ENCODE peak calls at places on chromosomes 11 and 22, in seven cellular contexts. F is naive thymus-derived CD8-positive, alpha-beta T cell; B is GM12865; N is bronchial epithelial cell; C is stimulated activated CD4-positive, alpha-beta T cell treated with anti-CD3 and anti-CD28 coated beads, Interleukin-15, amount 100 ng/mL, for 1 hour; M is HT1080; H is MCF 10A. A is an unnamed sample.

GRCh38 chr22:38479096-38479840 is 11.4 kb downstream of the KDELR3 start:
- DNase-seq in F (no peak), B (no peak), N (no peak), C (no peak), M (no peak), H (no peak), A (no peak)

GRCh38 chr22:38935023-38935422 is 22.4 kb upstream of the APOBEC3A start:
- DNase-seq in F (no peak), B (no peak), N (peak), C (no peak), M (no peak), H (peak), A (no peak)

GRCh38 chr22:32527756-32528155 is 53.1 kb downstream of the FBXO7 start:
- DNase-seq in F (no peak), B (no peak), N (no peak), C (no peak), M (no peak), H (no peak), A (no peak)

GRCh38 chr11:117839936-117840813 is 15.6 kb upstream of the FXYD2 start:
- DNase-seq in F (peak), B (no peak), N (no peak), C (no peak), M (no peak), H (no peak), A (no peak)

GRCh38 chr22:20946080-20946986 is 20.7 kb upstream of the AIFM3 start:
- DNase-seq in F (no peak), B (no peak), N (peak), C (no peak), M (peak), H (peak), A (no peak)

GRCh38 chr22:27844256-27844655 is 42.7 kb upstream of the MN1 start:
- DNase-seq in F (no peak), B (no peak), N (no peak), C (no peak), M (no peak), H (no peak), A (no peak)

GRCh38 chr11:15276616-15277015 is 161.9 kb downstream of the INSC start:
- DNase-seq in F (no peak), B (peak), N (no peak), C (no peak), M (peak), H (peak), A (no peak)

GRCh38 chr11:13140028-13140870 is 131.1 kb downstream of the RASSF10 start:
- DNase-seq in F (no peak), B (peak), N (peak), C (no peak), M (peak), H (no peak), A (no peak)